ENCODE peak calls at places on chromosomes 4 and X, in nine cellular contexts. Q, B, M, N, W, F, Y, T and K are unnamed samples.

GRCh38 chr4:124202106-124202505 is 510.4 kb downstream of the ANKRD50 start:
- DNase-seq in Q (no peak), B (no peak), M (no peak), N (peak), W (no peak), F (no peak), Y (no peak), T (no peak), K (no peak)

GRCh38 chr4:147927377-147928137 is 195.7 kb downstream of the ARHGAP10 start:
- DNase-seq in Q (no peak), B (no peak), M (no peak), N (peak), W (no peak), F (no peak), Y (no peak), T (no peak), K (no peak)

GRCh38 chrX:18935893-18936292 is 48.0 kb downstream of the PHKA2 start:
- DNase-seq in Q (no peak), B (no peak), M (no peak), N (no peak), W (no peak), F (no peak), Y (no peak), T (no peak), K (no peak)

GRCh38 chr4:56861365-56861764 is 39.9 kb upstream of the SPINK2 start:
- DNase-seq in Q (peak), B (peak), M (no peak), N (peak), W (peak), F (no peak), Y (no peak), T (no peak), K (no peak)

GRCh38 chrX:48924270-48924669 is 5.4 kb upstream of the PIM2 start:
- DNase-seq in Q (no peak), B (no peak), M (no peak), N (no peak), W (no peak), F (no peak), Y (peak), T (no peak), K (no peak)

GRCh38 chr4:88230953-88231835 is 53.2 kb downstream of the PPM1K start:
- DNase-seq in Q (no peak), B (no peak), M (no peak), N (peak), W (no peak), F (no peak), Y (no peak), T (no peak), K (no peak)

GRCh38 chr4:138816883-138817282 is 198.7 kb upstream of the NOCT start:
- DNase-seq in Q (no peak), B (no peak), M (no peak), N (peak), W (peak), F (no peak), Y (no peak), T (peak), K (no peak)

GRCh38 chrX:15956684-15957083 is 102.1 kb upstream of the AP1S2 start:
- DNase-seq in Q (no peak), B (peak), M (no peak), N (peak), W (peak), F (peak), Y (no peak), T (no peak), K (no peak)

GRCh38 chrX:150504399-150505186 is 63.8 kb upstream of the MTM1 start:
- DNase-seq in Q (peak), B (no peak), M (no peak), N (no peak), W (peak), F (no peak), Y (no peak), T (peak), K (no peak)

GRCh38 chr4:169283114-169283509 is 12.4 kb upstream of the SH3RF1 start:
- DNase-seq in Q (no peak), B (no peak), M (peak), N (peak), W (no peak), F (no peak), Y (no peak), T (no peak), K (no peak)

GRCh38 chr4:19478791-19479190 is 772.9 kb upstream of the SLIT2 start:
- DNase-seq in Q (no peak), B (no peak), M (peak), N (peak), W (no peak), F (no peak), Y (no peak), T (no peak), K (no peak)

GRCh38 chr4:140755811-140756291 is 334 bp downstream of the TBC1D9 start:
- DNase-seq in Q (peak), B (peak), M (no peak), N (peak), W (peak), F (peak), Y (no peak), T (peak), K (peak)

GRCh38 chrX:46837543-46838481 is 969 bp downstream of the RP2 start:
- DNase-seq in Q (no peak), B (no peak), M (no peak), N (peak), W (no peak), F (no peak), Y (peak), T (peak), K (no peak)

GRCh38 chrX:7139202-7140081 is 8.1 kb upstream of the STS start:
- DNase-seq in Q (no peak), B (no peak), M (peak), N (peak), W (no peak), F (no peak), Y (no peak), T (no peak), K (no peak)

GRCh38 chr4:163710158-163710557 is 215.7 kb downstream of the TMA16 start:
- DNase-seq in Q (no peak), B (no peak), M (no peak), N (no peak), W (no peak), F (no peak), Y (no peak), T (no peak), K (no peak)

GRCh38 chr4:185086053-185086452 is 57.0 kb upstream of the SLC25A4 start:
- DNase-seq in Q (no peak), B (peak), M (no peak), N (no peak), W (peak), F (peak), Y (peak), T (no peak), K (no peak)

GRCh38 chr4:69995526-69996016 is at the start of gene STATH:
- DNase-seq in Q (no peak), B (no peak), M (no peak), N (peak), W (no peak), F (no peak), Y (peak), T (no peak), K (no peak)

GRCh38 chrX:132199941-132200340 is 19.3 kb downstream of the RAP2C start:
- DNase-seq in Q (no peak), B (no peak), M (no peak), N (no peak), W (no peak), F (no peak), Y (no peak), T (no peak), K (no peak)

GRCh38 chr4:128322986-128323385 is 35.4 kb upstream of the PGRMC2 start:
- DNase-seq in Q (no peak), B (no peak), M (no peak), N (peak), W (peak), F (no peak), Y (no peak), T (no peak), K (no peak)

GRCh38 chr4:77240469-77241066 is 83.6 kb downstream of the CCNG2 start:
- DNase-seq in Q (peak), B (peak), M (no peak), N (peak), W (peak), F (peak), Y (peak), T (peak), K (peak)

GRCh38 chr4:32073542-32073941 is 1353.4 kb downstream of the PCDH7 start:
- DNase-seq in Q (no peak), B (no peak), M (no peak), N (no peak), W (no peak), F (no peak), Y (no peak), T (no peak), K (no peak)

GRCh38 chr4:85961887-85962286 is 398.0 kb downstream of the MAPK10 start:
- DNase-seq in Q (no peak), B (no peak), M (no peak), N (no peak), W (no peak), F (no peak), Y (no peak), T (no peak), K (no peak)

GRCh38 chr4:45120163-45120562 is 393.8 kb upstream of the GNPDA2 start:
- DNase-seq in Q (no peak), B (no peak), M (no peak), N (peak), W (no peak), F (no peak), Y (no peak), T (no peak), K (no peak)

GRCh38 chr4:172850838-172851237 is 317.8 kb upstream of the GALNT7 start:
- DNase-seq in Q (no peak), B (no peak), M (peak), N (peak), W (no peak), F (no peak), Y (peak), T (no peak), K (no peak)

GRCh38 chr4:176393306-176394013 is 73.7 kb downstream of the SPCS3 start:
- DNase-seq in Q (no peak), B (peak), M (no peak), N (peak), W (peak), F (no peak), Y (no peak), T (no peak), K (no peak)

GRCh38 chrX:14361430-14361829 is 167.9 kb upstream of the GLRA2 start:
- DNase-seq in Q (no peak), B (no peak), M (no peak), N (no peak), W (no peak), F (no peak), Y (no peak), T (no peak), K (no peak)

GRCh38 chr4:150070464-150071170 is 7.6 kb upstream of the DCLK2 start:
- DNase-seq in Q (no peak), B (no peak), M (no peak), N (peak), W (no peak), F (no peak), Y (no peak), T (no peak), K (no peak)

GRCh38 chr4:27245216-27245615 is 384.6 kb downstream of the STIM2 start:
- DNase-seq in Q (no peak), B (no peak), M (no peak), N (no peak), W (no peak), F (no peak), Y (no peak), T (no peak), K (no peak)

DNA sequence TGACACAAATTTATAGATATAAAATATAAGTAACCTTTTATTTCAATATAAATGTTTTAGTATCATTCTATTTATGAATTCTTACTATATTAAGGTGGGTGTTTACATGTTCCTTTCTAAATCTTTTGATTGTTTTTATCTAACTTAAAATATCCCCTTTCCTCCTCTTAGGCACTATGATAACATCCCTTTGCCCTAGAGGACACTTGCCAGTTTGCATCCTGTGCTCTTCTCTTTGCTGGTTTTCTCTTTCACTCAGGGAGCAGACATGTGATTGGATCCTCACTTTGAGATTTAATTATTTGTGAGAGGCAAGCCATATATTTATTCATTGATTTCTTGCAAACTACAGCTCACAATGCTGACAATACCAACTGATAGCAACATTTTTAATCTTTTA is 16.2 kb downstream of the LRIT3 start:
- DNase-seq in Q (no peak), B (no peak), M (no peak), N (no peak), W (no peak), F (no peak), Y (no peak), T (no peak), K (no peak)
- TF ChIP-seq CTCF in Q (no peak), B (peak), M (no peak), N (peak), W (peak), F (no peak), Y (no peak), T (no peak), K (no peak)

DNA sequence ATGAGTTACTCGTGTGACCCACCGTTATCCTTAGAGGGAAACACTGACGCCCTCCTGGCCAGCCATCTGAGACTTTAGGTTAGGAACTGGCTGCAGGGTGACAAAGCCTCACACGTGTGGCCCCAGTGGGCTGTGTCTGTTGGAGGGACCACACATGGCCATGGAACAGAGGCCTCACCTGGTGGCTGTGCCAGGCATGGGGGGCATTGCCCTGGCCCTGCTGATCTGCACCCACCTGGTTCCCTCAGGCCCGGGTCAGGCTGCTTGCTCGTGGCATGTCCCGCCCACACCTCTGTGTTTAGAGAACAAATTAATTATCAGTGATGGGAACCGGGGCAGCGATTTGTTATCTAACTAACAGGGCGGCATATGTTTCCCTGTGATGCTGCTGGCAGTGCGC is 100.9 kb upstream of the PSAPL1 start:
- DNase-seq in Q (no peak), B (no peak), M (no peak), N (no peak), W (no peak), F (no peak), Y (no peak), T (no peak), K (no peak)
- TF ChIP-seq CTCF in Q (no peak), B (no peak), M (no peak), N (no peak), W (no peak), F (no peak), Y (no peak), T (no peak), K (no peak)

GRCh38 chrX:38717871-38718270 is 83.4 kb upstream of the MID1IP1 start:
- DNase-seq in Q (no peak), B (peak), M (no peak), N (peak), W (peak), F (peak), Y (peak), T (peak), K (no peak)
- TF ChIP-seq CTCF in Q (peak), B (peak), M (peak), N (peak), W (peak), F (peak), Y (peak), T (peak), K (no peak)

GRCh38 chrX:72299891-72300630 is 5.7 kb downstream of the CITED1 start:
- DNase-seq in Q (no peak), B (no peak), M (no peak), N (no peak), W (no peak), F (no peak), Y (no peak), T (no peak), K (no peak)
- TF ChIP-seq CTCF in Q (no peak), B (no peak), M (no peak), N (no peak), W (no peak), F (no peak), Y (no peak), T (no peak), K (no peak)

GRCh38 chrX:104565791-104566687 is at the start of gene IL1RAPL2:
- DNase-seq in Q (peak), B (peak), M (no peak), N (peak), W (peak), F (peak), Y (no peak), T (peak), K (no peak)
- TF ChIP-seq CTCF in Q (peak), B (peak), M (peak), N (peak), W (peak), F (peak), Y (peak), T (peak), K (no peak)

DNA sequence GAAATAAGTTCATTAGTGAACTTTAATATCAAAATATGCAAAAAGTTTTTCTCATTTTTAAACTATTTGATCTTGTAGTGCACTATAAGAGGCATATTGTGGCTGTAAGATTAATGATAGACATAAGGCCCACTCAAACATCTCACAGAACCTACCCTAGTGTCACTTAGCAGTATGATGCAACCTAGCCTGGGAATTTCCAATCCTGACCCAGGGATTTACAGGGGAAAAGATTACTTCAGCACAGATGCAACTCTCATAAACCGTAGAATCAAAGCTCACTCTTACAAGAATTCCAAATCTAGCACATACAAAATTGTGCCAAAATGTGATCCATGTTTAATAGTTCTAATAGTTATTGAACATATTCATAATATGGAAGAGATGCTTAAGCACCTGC is 272.0 kb downstream of the PABPC4L start:
- DNase-seq in Q (no peak), B (no peak), M (no peak), N (peak), W (no peak), F (no peak), Y (no peak), T (no peak), K (no peak)
- TF ChIP-seq CTCF in Q (no peak), B (no peak), M (no peak), N (no peak), W (no peak), F (no peak), Y (no peak), T (no peak), K (no peak)

GRCh38 chr4:3767569-3768288 is 1.5 kb downstream of the ADRA2C start:
- DNase-seq in Q (peak), B (peak), M (no peak), N (peak), W (peak), F (peak), Y (no peak), T (peak), K (no peak)
- TF ChIP-seq CTCF in Q (no peak), B (peak), M (no peak), N (no peak), W (peak), F (no peak), Y (no peak), T (no peak), K (no peak)